ENCODE peak calls at places on chromosomes 12 and 14, in ten cellular contexts. P is OCI-LY7, J is left ventricle myocardium inferior, I is lower lobe of right lung, Y is PC-3, X is hepatocyte, U is A549, G is RWPE2, E is heart right ventricle, W is HAP-1. L is an unnamed sample. For H3K4me1, the result is how much of the 10 kb centered on the place peaks cover.

GRCh38 chr14:38309522-38310262 is 53.8 kb upstream of the CLEC14A start:
- DNase-seq in W (no peak), I (no peak), G (no peak), E (no peak), X (no peak), P (no peak), U (no peak), Y (no peak), J (no peak), L (no peak)

GRCh38 chr12:96260644-96261043 is 66.5 kb downstream of the ELK3 start:
- DNase-seq in X (no peak), G (no peak), Y (no peak), E (no peak), P (no peak), U (no peak), J (no peak), I (no peak), W (no peak), L (no peak)

GRCh38 chr14:62071029-62071428 is 308.8 kb downstream of the SNAPC1 start:
- DNase-seq in U (no peak), I (no peak), J (no peak), Y (no peak), P (no peak), G (no peak), E (no peak), X (no peak), W (no peak), L (no peak)

GRCh38 chr12:11508699-11509098 is 113.3 kb upstream of the PRB2 start:
- DNase-seq in J (no peak), U (no peak), W (no peak), P (no peak), X (no peak), I (no peak), G (no peak), Y (peak), E (no peak), L (no peak)

GRCh38 chr12:62715086-62715786 is 219.7 kb downstream of the PPM1H start:
- DNase-seq in U (no peak), J (peak), I (no peak), W (peak), X (no peak), P (no peak), G (no peak), Y (no peak), E (no peak), L (peak)

GRCh38 chr12:59570134-59570533 is 25.7 kb upstream of the SLC16A7 start:
- DNase-seq in I (no peak), X (peak), U (no peak), E (no peak), Y (peak), J (no peak), P (no peak), G (peak), W (no peak), L (no peak)

GRCh38 chr12:54016478-54016964 is 7.7 kb downstream of the HOXC8 start:
- DNase-seq in P (no peak), Y (peak), G (no peak), E (no peak), J (no peak), X (peak), I (no peak), W (peak), U (peak), L (no peak)

GRCh38 chr12:120090211-120090610 is 26.3 kb downstream of the RAB35 start:
- DNase-seq in E (no peak), W (no peak), X (no peak), P (no peak), U (no peak), J (no peak), I (peak), G (no peak), Y (no peak), L (no peak)

GRCh38 chr12:120540445-120540844 is 6.3 kb downstream of the RNF10 start:
- DNase-seq in Y (no peak), U (no peak), W (no peak), E (no peak), I (no peak), P (no peak), X (no peak), J (no peak), G (no peak), L (no peak)

GRCh38 chr14:99028041-99028440 is 244.0 kb downstream of the BCL11B start:
- DNase-seq in X (no peak), E (no peak), W (no peak), I (no peak), Y (no peak), J (no peak), G (peak), U (no peak), P (no peak), L (no peak)
- H3K4me1 ChIP-seq in X (under half), E (under half), W (under half), I (under half), Y (under half), J (under half), G (under half), U (under half), P (under half), L (under half)

DNA sequence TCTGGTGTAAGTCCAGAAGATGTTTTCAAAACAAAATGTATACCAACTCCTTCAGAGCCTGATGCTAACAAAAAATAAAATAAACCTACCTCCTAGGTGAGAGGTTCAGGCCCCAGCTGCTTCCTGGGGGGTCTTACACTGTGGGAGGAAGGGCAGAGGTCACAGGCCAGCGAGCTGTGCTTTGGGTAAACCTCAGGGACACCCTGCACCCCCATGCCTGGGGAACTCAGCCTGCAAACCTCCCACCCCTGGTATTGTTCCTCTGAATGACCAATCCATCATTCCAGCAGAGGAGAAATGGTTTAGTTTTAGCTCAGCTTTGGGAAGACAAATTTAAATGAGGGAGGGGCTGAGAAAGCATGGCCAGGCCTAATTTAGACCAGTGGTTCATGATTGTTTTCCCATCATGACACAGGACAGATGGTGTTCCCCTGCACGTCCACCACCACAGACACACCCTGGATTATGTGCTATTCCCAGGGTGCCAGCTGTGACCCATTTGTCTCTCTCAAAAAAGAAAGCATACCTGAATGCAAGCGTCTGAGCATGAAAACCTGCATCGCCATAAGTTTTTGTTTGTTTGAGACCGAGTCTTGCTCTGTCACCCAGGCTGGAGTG is 14.5 kb upstream of the TFCP2 start:
- DNase-seq in X (no peak), W (no peak), G (no peak), J (no peak), E (no peak), P (peak), Y (no peak), U (no peak), I (no peak), L (no peak)
- H3K4me3 ChIP-seq in X (no peak), W (no peak), G (no peak), J (no peak), E (no peak), P (peak), Y (no peak), U (no peak), I (no peak), L (no peak)

DNA sequence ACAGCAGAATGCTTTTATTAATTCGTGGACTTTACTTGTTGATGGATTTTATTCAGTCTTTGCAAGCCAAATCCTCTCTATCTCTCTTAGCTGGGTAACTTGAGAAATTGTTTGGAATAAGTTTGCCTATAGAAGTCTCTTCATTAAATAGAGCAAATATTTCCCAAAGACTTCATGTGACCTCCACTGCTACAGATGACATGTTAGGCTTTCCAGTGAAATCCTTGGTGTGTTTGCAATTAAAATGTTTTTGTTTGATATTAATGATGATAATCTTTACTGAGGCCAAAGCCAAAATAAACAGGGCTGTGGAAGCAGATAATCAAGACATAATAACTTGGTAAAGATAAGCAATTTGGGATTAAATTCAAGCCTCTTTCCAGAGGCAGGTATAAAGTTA is 4.4 kb downstream of the MYF6 start:
- DNase-seq in I (no peak), J (no peak), P (no peak), Y (no peak), G (no peak), X (no peak), E (no peak), W (no peak), U (no peak), L (no peak)
- H3K4me1 ChIP-seq in I (under half), J (under half), P (under half), Y (under half), G (under half), X (under half), E (under half), W (under half), U (under half), L (under half)

DNA sequence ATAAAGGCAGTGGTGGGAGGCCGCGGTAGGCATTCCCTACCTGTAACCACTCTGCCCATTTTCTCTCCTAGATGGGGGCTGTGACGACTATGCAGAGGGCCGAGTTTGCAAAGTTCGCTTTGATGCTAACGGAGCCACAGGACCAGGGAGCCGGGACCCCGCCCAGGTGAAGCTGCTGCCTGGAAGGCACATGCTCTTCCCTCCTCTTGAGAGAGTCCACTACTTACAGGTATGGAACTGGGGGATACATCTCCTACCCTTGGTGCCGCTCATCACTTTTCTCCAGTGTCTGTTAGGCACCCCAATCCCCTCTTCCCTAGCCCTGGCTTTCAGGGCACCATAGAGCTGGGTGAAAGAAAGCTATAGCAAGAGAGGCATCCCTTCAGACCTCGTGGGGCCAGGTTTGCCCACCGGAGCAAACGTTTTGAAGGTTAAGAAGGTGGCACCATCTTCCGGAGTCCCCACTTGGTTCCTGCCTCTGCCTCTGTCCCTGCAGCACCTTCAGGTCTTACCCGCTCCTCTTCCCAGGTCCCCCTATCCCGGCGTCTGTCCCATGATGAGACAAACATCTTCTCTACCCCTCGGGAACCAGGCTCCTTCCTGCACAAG is 2.0 kb upstream of the P3H3 start:
- DNase-seq in U (no peak), I (no peak), J (no peak), G (no peak), P (no peak), Y (no peak), E (no peak), W (no peak), X (no peak), L (no peak)
- H3K4me3 ChIP-seq in U (no peak), I (no peak), J (no peak), G (no peak), P (no peak), Y (no peak), E (no peak), W (no peak), X (no peak), L (no peak)

GRCh38 chr12:1698638-1699214 is 7.9 kb downstream of the ADIPOR2 start:
- DNase-seq in P (no peak), J (no peak), G (no peak), X (no peak), W (no peak), I (no peak), E (no peak), Y (no peak), U (no peak), L (no peak)
- H3K4me1 ChIP-seq in P (under half), J (half or more), G (under half), X (under half), W (under half), I (under half), E (under half), Y (under half), U (under half), L (under half)

DNA sequence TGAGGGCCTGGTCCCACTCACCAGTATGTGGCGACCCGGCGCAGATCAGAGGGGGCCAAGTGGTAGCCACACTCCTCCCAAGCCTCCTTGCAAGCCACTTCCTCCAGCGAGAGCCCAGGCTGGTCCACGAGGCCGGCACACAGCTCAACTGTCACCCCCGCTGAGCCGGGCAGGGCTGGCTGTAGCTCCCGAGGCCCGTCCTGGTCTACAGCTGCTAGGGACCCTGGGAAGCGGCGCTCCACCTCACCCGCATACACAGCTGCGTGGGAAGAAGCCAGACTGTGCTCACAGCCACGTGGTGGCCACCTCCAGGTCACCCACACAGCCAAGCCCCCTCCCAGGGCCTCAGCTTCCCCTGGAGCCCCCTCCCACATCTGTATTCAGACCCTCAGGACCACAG is 4.6 kb downstream of the NUDT14 start:
- DNase-seq in U (no peak), G (no peak), Y (no peak), W (no peak), X (no peak), J (no peak), E (no peak), P (no peak), I (no peak), L (no peak)
- H3K4me3 ChIP-seq in U (no peak), G (no peak), Y (no peak), W (no peak), X (no peak), J (no peak), E (no peak), P (peak), I (no peak), L (no peak)

L was measured in heart left ventricle.